ENCODE peak calls at places on chromosomes 3 and 15, in seven cellular contexts. L, H, O, R, A, G and F are unnamed samples.

GRCh38 chr15:99435138-99435695 is 130.6 kb upstream of the MEF2A start:
- DNase-seq in R (no peak), O (no peak), G (no peak), H (no peak), A (no peak), L (no peak), F (no peak)

GRCh38 chr15:92821491-92822116 is 78.5 kb upstream of the CHD2 start:
- DNase-seq in L (peak), R (no peak), H (no peak), G (no peak), O (no peak), A (peak), F (no peak)

GRCh38 chr3:115100806-115101205 is 46.3 kb downstream of the ZBTB20 start:
- DNase-seq in G (no peak), L (no peak), R (no peak), O (no peak), H (no peak), A (no peak), F (no peak)

GRCh38 chr3:141940204-141940776 is 63.8 kb downstream of the ATP1B3 start:
- DNase-seq in A (peak), O (no peak), H (peak), G (peak), L (peak), R (no peak), F (peak)

GRCh38 chr3:196624008-196624790 is 15.3 kb upstream of the NRROS start:
- DNase-seq in R (no peak), A (no peak), L (no peak), O (no peak), H (no peak), G (no peak), F (no peak)

GRCh38 chr3:66507631-66508260 is 6.9 kb upstream of the LRIG1 start:
- DNase-seq in R (no peak), G (no peak), A (no peak), H (no peak), O (no peak), L (no peak), F (no peak)

GRCh38 chr3:43768594-43768993 is 77.9 kb downstream of the ABHD5 start:
- DNase-seq in R (no peak), H (no peak), L (peak), G (no peak), A (no peak), O (no peak), F (no peak)

GRCh38 chr15:96354731-96355560 is 24.4 kb downstream of the NR2F2 start:
- DNase-seq in G (peak), L (peak), R (no peak), O (no peak), H (no peak), A (peak), F (peak)

GRCh38 chr3:122101646-122102045 is 46.5 kb downstream of the CD86 start:
- DNase-seq in R (peak), H (no peak), A (peak), G (peak), L (peak), O (no peak), F (peak)

GRCh38 chr3:14299767-14300166 is 102.6 kb upstream of the SLC6A6 start:
- DNase-seq in G (no peak), H (no peak), R (no peak), L (no peak), O (no peak), A (no peak), F (no peak)

GRCh38 chr15:57611938-57612337 is 20.2 kb downstream of the MYZAP start:
- DNase-seq in L (no peak), O (no peak), H (no peak), A (peak), G (no peak), R (no peak), F (no peak)

GRCh38 chr3:16808393-16809107 is 76.2 kb upstream of the PLCL2 start:
- DNase-seq in R (no peak), A (no peak), H (no peak), G (no peak), O (no peak), L (no peak), F (no peak)

DNA sequence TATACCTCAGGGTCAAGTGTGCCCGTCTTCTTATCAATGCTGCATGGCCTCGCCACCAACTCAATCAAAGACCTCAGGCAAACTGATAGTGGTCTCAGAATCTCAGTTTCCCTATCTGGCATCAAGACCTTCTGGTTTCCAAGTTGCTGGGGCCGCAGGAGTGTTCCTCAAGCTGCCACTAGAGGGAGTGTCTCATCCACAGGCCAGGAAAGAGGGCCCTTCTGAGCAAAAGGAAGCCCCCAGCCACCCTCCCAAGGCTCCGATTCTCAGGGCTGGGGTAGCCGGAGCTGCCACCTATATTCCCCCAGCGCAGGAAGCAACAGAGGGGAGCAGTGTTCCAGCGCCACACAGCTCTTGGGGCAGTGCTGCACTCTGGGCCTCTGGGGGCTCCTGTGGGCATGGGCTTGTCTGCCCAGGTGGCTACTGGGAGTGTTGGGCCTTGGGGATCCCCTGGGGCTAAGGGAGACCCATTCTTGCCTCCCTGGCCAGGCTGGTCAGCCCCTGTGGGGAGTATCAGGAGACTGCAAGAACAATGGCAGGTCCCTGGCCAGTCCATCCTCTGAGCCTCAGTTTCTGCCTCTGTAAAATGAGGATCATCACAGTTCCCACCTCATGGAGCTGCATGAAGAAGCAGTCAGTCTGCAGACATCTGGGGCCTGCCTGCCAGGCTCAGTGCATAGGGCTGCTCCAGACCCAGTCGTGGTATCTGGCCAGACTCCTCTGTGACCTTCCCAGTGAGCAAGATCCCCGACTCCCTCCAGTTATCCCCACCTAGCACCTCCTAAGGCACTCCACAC is 23.4 kb upstream of the SEC13 start:
- DNase-seq in L (peak), H (peak), R (peak), O (peak), G (no peak), A (peak), F (peak)
- H2BK5ac ChIP-seq in L (no peak), H (no peak), R (no peak), O (peak), G (no peak), A (no peak), F (no peak)

GRCh38 chr3:4985330-4986174 is 6.3 kb downstream of the BHLHE40 start:
- DNase-seq in R (no peak), A (peak), O (no peak), H (peak), L (peak), G (peak), F (peak)

GRCh38 chr3:4982773-4983738 is 3.8 kb downstream of the BHLHE40 start:
- DNase-seq in R (no peak), G (no peak), O (no peak), L (peak), A (no peak), H (no peak), F (peak)

GRCh38 chr3:4984511-4984864 is 5.3 kb downstream of the BHLHE40 start:
- DNase-seq in A (no peak), R (no peak), L (peak), H (no peak), O (no peak), G (no peak), F (peak)

GRCh38 chr3:4981688-4982494 is 2.7 kb downstream of the BHLHE40 start:
- DNase-seq in R (no peak), A (peak), H (no peak), O (no peak), L (peak), G (peak), F (peak)

DNA sequence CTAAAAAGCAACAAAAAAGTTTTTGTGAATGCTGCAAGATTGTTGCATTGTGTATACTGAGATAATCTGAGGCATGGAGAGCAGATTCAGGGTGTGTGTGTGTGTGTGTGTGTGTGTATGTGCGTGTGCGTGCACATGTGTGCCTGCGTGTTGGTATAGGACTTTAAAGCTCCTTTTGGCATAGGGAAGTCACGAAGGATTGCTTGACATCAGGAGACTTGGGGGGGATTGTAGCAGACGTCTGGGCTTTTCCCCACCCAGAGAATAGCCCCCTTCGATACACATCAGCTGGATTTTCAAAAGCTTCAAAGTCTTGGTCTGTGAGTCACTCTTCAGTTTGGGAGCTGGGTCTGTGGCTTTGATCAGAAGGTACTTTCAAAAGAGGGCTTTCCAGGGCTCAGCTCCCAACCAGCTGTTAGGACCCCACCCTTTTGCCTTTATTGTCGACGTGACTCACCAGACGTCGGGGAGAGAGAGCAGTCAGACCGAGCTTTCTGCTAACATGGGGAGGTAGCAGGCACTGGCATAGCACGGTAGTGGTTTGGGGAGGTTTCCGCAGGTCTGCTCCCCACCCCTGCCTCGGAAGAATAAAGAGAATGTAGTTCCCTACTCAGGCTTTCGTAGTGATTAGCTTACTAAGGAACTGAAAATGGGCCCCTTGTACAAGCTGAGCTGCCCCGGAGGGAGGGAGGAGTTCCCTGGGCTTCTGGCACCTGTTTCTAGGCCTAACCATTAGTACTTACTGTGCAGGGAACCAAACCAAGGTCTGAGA is 4.7 kb downstream of the BHLHE40 start:
- DNase-seq in G (peak), O (no peak), A (peak), H (no peak), L (peak), R (no peak), F (peak)
- H2BK120ac ChIP-seq in G (peak), O (no peak), A (no peak), H (no peak), L (peak), R (no peak), F (peak)

GRCh38 chr15:69031013-69032001 is 16.8 kb downstream of the NOX5 start:
- DNase-seq in H (peak), O (peak), A (peak), L (no peak), G (peak), R (peak), F (peak)
- H3K4ac ChIP-seq in H (no peak), O (no peak), A (no peak), L (no peak), G (no peak), R (no peak), F (no peak)

GRCh38 chr3:72480366-72480765 is 367.9 kb downstream of the SHQ1 start:
- DNase-seq in H (no peak), L (no peak), O (no peak), G (no peak), R (no peak), A (no peak), F (no peak)
- H2BK5ac ChIP-seq in H (no peak), L (no peak), O (no peak), G (no peak), R (no peak), A (no peak), F (no peak)

DNA sequence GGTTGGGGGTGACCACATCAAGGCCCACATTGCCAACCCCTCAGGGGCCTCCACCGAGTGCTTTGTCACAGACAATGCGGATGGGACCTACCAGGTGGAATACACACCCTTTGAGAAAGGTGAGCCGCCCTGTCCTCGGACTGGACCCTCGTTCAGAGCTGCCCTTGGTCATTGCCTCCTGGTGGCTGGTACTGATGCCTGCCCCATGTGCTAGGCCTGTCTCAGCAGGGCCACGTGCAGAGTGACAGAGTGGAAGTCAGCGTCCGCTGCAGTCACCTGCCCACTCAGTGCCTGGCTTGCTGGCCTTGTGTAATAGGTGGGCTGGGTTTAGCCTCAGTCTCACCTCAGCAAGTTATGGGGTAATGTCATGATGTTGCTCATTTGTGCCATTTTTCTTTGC is 86.4 kb downstream of the DNASE1L3 start:
- DNase-seq in G (peak), L (no peak), H (no peak), R (no peak), O (no peak), A (peak), F (no peak)
- H2BK120ac ChIP-seq in G (no peak), L (no peak), H (no peak), R (no peak), O (no peak), A (no peak), F (no peak)